ENCODE peak calls at places on chromosomes 7 and 10, in ten cellular contexts. U, K, V, B, T, N, J, D, C and Q are unnamed samples.

GRCh38 chr10:100980327-100981110 is 6.8 kb downstream of the MRPL43 start:
- DNase-seq in U (no peak), K (peak; percentile 38), V (no peak), B (no peak), T (no peak), N (no peak), J (no peak), D (no peak), C (no peak), Q (no peak)

GRCh38 chr7:7772385-7772784 is 54.0 kb upstream of the RPA3 start:
- DNase-seq in U (peak; percentile 50), K (no peak), V (no peak), B (no peak), T (no peak), N (no peak), J (no peak), D (no peak), C (no peak), Q (no peak)

GRCh38 chr10:104304927-104305326 is 33.3 kb downstream of the ITPRIP start:
- DNase-seq in U (no peak), K (no peak), V (no peak), B (no peak), T (no peak), N (no peak), J (no peak), D (no peak), C (no peak), Q (no peak)

GRCh38 chr7:20064181-20064970 is 152.8 kb downstream of the MACC1 start:
- DNase-seq in U (no peak), K (no peak), V (no peak), B (no peak), T (no peak), N (no peak), J (no peak), D (no peak), C (no peak), Q (no peak)

GRCh38 chr7:154978045-154978444 is 24.9 kb downstream of the PAXIP1 start:
- DNase-seq in U (no peak), K (no peak), V (no peak), B (no peak), T (no peak), N (no peak), J (no peak), D (no peak), C (no peak), Q (no peak)

GRCh38 chr7:72098812-72099211 is 313.3 kb downstream of the CALN1 start:
- DNase-seq in U (no peak), K (no peak), V (no peak), B (no peak), T (no peak), N (no peak), J (peak; percentile 58), D (no peak), C (no peak), Q (no peak)

GRCh38 chr7:84218681-84219080 is 24.1 kb upstream of the SEMA3A start:
- DNase-seq in U (no peak), K (no peak), V (no peak), B (peak; percentile 77), T (no peak), N (no peak), J (no peak), D (no peak), C (no peak), Q (no peak)

GRCh38 chr7:72925546-72926120 is 738 bp downstream of the POM121 start:
- DNase-seq in U (peak; percentile 53), K (no peak), V (no peak), B (peak; percentile 46), T (no peak), N (no peak), J (no peak), D (no peak), C (no peak), Q (no peak)

GRCh38 chr7:140060788-140061606 is 1.8 kb downstream of the PARP12 start:
- DNase-seq in U (no peak), K (no peak), V (peak; percentile 62), B (peak; percentile 92), T (peak; percentile 83), N (peak; percentile 69), J (no peak), D (no peak), C (no peak), Q (peak; percentile 61)

GRCh38 chr7:140061607-140061930 is 1.2 kb downstream of the PARP12 start:
- DNase-seq in U (no peak), K (no peak), V (no peak), B (peak; percentile 24), T (no peak), N (no peak), J (no peak), D (no peak), C (no peak), Q (no peak)

GRCh38 chr7:140058517-140058916 is 4.2 kb downstream of the PARP12 start:
- DNase-seq in U (no peak), K (no peak), V (no peak), B (no peak), T (no peak), N (no peak), J (no peak), D (no peak), C (no peak), Q (no peak)

GRCh38 chr7:140059288-140060242 is 3.2 kb downstream of the PARP12 start:
- DNase-seq in U (no peak), K (peak; percentile 73), V (peak; percentile 82), B (peak; percentile 95), T (peak; percentile 84), N (peak; percentile 42), J (peak; percentile 66), D (peak; percentile 36), C (peak; percentile 48), Q (peak; percentile 80)

GRCh38 chr7:140060243-140060630 is 2.5 kb downstream of the PARP12 start:
- DNase-seq in U (no peak), K (no peak), V (no peak), B (no peak), T (no peak), N (no peak), J (no peak), D (no peak), C (no peak), Q (no peak)
- H3K27ac ChIP-seq in U (no peak overlapping the region), K (peak overlapping the region; percentile 81), V (peak overlapping the region; percentile 26), B (no peak overlapping the region), T (peak overlapping the region; percentile 92), N (peak overlapping the region; percentile 94), J (peak overlapping the region; percentile 16), D (no peak overlapping the region), C (no peak overlapping the region), Q (peak overlapping the region; percentile 96)

GRCh38 chr10:62249974-62250373 is 18.7 kb downstream of the RTKN2 start:
- DNase-seq in U (no peak), K (no peak), V (no peak), B (no peak), T (no peak), N (no peak), J (no peak), D (no peak), C (no peak), Q (no peak)

GRCh38 chr10:62244088-62244487 is 24.6 kb downstream of the RTKN2 start:
- DNase-seq in U (peak; percentile 48), K (no peak), V (no peak), B (no peak), T (no peak), N (no peak), J (no peak), D (no peak), C (no peak), Q (no peak)

GRCh38 chr10:62248465-62248864 is 20.2 kb downstream of the RTKN2 start:
- DNase-seq in U (peak; percentile 23), K (no peak), V (no peak), B (peak; percentile 44), T (no peak), N (no peak), J (no peak), D (no peak), C (no peak), Q (no peak)

GRCh38 chr10:62243647-62243997 is 25.0 kb downstream of the RTKN2 start:
- DNase-seq in U (peak; percentile 18), K (no peak), V (no peak), B (no peak), T (no peak), N (no peak), J (no peak), D (no peak), C (no peak), Q (no peak)

DNA sequence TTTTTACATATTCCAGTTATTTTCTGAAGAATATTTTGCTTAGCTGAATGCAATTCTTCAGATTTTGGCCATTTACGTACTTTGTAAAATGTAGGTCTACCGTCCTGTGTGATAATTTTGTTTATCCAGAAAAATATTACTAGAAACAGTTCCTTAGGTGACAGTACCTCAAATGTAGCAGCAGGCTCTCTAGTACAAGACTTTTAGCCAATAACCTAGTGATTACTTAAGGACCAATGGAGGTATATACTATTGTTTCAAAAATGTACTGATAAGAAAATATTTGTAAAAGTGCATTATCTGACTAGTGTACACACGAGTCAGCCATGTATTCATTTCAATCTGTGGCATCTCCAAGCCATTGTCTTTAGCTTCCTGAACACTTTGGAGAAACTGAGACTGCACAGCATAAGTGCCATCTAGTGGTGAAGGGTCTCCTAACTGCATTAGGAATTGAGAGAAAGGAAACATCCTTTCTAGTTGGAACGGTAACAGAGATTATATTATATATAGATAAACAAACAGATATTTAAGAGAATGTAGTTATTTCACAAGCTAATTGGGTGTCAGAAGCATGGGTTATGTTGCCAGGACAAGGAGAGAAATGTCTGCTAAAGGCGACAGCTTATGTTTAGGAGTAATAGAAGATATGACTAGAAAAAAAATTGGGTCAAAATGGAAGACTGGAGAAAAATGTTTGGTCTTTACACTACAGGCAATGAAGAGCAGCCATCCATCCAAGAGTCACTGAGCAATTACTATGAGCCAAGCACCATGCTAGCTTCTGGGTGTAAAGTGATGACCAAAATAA is 23.7 kb downstream of the RTKN2 start:
- DNase-seq in U (peak; percentile 86), K (no peak), V (no peak), B (peak; percentile 86), T (no peak), N (no peak), J (peak; percentile 77), D (no peak), C (peak; percentile 48), Q (no peak)
- H3K4me1 ChIP-seq in U (peaks cover 26% of the 10 kb centered on the region), K (peaks cover 14% of the 10 kb centered on the region), V (no peaks in the 10 kb centered on the region), B (no peaks in the 10 kb centered on the region), T (peaks cover 7% of the 10 kb centered on the region), N (peaks cover 10% of the 10 kb centered on the region), J (peaks cover 6% of the 10 kb centered on the region), D (peaks cover 10% of the 10 kb centered on the region), C (peaks cover 4% of the 10 kb centered on the region), Q (no peaks in the 10 kb centered on the region)

GRCh38 chr7:22338875-22339274 is 18.1 kb downstream of the RAPGEF5 start:
- DNase-seq in U (no peak), K (no peak), V (no peak), B (no peak), T (no peak), N (no peak), J (no peak), D (no peak), C (no peak), Q (no peak)

GRCh38 chr7:22338411-22338810 is 18.5 kb downstream of the RAPGEF5 start:
- DNase-seq in U (no peak), K (no peak), V (no peak), B (no peak), T (no peak), N (no peak), J (no peak), D (no peak), C (no peak), Q (no peak)

GRCh38 chr7:22343612-22344011 is 13.3 kb downstream of the RAPGEF5 start:
- DNase-seq in U (no peak), K (no peak), V (no peak), B (no peak), T (no peak), N (no peak), J (no peak), D (no peak), C (no peak), Q (no peak)

GRCh38 chr7:22343071-22343470 is 13.9 kb downstream of the RAPGEF5 start:
- DNase-seq in U (no peak), K (no peak), V (no peak), B (no peak), T (no peak), N (no peak), J (no peak), D (no peak), C (no peak), Q (no peak)

DNA sequence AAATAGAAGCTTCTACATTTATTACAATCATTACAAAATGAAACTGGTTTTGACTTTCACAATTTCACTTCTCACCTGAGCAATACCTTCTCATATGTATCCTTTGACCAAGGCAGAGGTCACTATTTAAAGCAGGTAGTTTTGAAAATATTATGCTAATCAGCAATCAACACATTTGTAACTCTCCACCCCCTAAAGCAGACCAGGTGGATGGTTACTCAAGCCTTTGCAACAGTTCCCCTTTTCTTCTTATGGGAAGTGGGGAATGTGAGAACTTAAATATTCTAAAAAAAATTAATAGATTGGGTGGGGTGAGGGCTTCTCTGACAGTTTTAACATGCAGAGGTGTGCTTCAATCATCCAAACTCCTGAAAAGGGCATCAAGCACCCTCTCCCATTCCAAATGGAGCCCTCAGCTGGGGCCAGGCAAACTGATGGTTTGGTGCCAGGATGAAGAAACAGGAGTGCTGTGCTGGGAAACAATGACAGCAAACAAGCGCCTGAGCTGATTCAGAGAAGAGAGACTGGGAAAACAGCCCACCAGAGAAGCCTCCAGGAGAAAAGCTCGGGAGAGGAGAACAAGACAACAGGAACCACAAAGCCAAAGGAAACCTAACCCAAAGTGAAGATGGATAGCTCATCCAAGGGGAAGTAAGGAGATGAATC is 17.1 kb downstream of the RAPGEF5 start:
- DNase-seq in U (peak; percentile 42), K (no peak), V (no peak), B (no peak), T (no peak), N (no peak), J (no peak), D (no peak), C (no peak), Q (no peak)
- H3K36me3 ChIP-seq in U (peaks cover 99% of the 10 kb centered on the region), K (no peaks in the 10 kb centered on the region), V (no peaks in the 10 kb centered on the region), B (no peaks in the 10 kb centered on the region), T (no peaks in the 10 kb centered on the region), N (no peaks in the 10 kb centered on the region), J (no peaks in the 10 kb centered on the region), D (no peaks in the 10 kb centered on the region), C (no peaks in the 10 kb centered on the region), Q (no peaks in the 10 kb centered on the region)

GRCh38 chr7:137755846-137756685 is 90.7 kb downstream of the DGKI start:
- DNase-seq in U (no peak), K (no peak), V (no peak), B (no peak), T (no peak), N (no peak), J (no peak), D (no peak), C (no peak), Q (no peak)

GRCh38 chr7:137753067-137753466 is 93.7 kb downstream of the DGKI start:
- DNase-seq in U (no peak), K (no peak), V (no peak), B (no peak), T (no peak), N (no peak), J (no peak), D (no peak), C (no peak), Q (no peak)

GRCh38 chr7:137757146-137757925 is 89.4 kb downstream of the DGKI start:
- DNase-seq in U (no peak), K (no peak), V (no peak), B (peak; percentile 42), T (no peak), N (no peak), J (no peak), D (no peak), C (no peak), Q (no peak)

GRCh38 chr7:137754076-137754851 is 92.5 kb downstream of the DGKI start:
- DNase-seq in U (no peak), K (no peak), V (no peak), B (no peak), T (peak; percentile 32), N (no peak), J (no peak), D (no peak), C (no peak), Q (no peak)

DNA sequence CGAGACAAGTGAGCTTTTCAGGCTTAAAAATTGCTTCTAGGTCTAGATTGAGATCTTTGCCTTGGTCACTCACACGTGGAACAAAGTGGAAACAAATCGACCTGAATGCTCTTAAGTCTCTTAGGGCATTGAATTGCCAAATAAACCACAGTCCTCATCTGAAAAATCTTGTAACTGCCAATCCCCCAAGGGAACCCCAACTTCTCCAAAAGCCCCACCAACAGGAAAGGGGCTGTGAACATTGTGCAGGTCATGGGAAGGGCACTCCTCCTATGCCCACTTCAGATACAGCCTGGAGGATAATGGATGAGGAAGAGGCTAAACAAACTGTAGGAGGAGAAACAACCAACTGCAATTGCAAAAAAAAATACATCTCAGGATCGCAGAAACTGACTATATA is 91.3 kb downstream of the DGKI start:
- DNase-seq in U (no peak), K (no peak), V (no peak), B (no peak), T (no peak), N (no peak), J (no peak), D (no peak), C (no peak), Q (no peak)
- H3K27ac ChIP-seq in U (no peak overlapping the region), K (no peak overlapping the region), V (no peak overlapping the region), B (no peak overlapping the region), T (no peak overlapping the region), N (no peak overlapping the region), J (no peak overlapping the region), D (no peak overlapping the region), C (no peak overlapping the region), Q (no peak overlapping the region)